ENCODE peak calls at places on chromosomes 12 and 14, in ten cellular contexts. W is K562, X is upper lobe of right lung, D is GM23248, Z is heart left ventricle, N is transverse colon, A is endodermal cell, Q is NT2/D1, F is A549, I is cardiac muscle cell. R is an unnamed sample.

GRCh38 chr12:462936-463705 is 3.4 kb downstream of the B4GALNT3 start:
- DNase-seq in D (no peak), A (peak; percentile 64), N (peak; percentile 69), X (peak; percentile 66), Z (no peak), Q (no peak), I (no peak), F (no peak), W (no peak), R (no peak)

GRCh38 chr12:132488127-132489077 is 1.5 kb upstream of the FBRSL1 start:
- DNase-seq in W (peak; percentile 47), I (no peak), Q (no peak), X (no peak), D (no peak), A (no peak), F (no peak), N (peak; percentile 69), Z (peak; percentile 73), R (no peak)

GRCh38 chr12:89384050-89384749 is 31.9 kb upstream of the DUSP6 start:
- DNase-seq in X (no peak), D (peak; percentile 91), Z (peak; percentile 53), W (no peak), Q (peak; percentile 11), I (peak; percentile 36), N (peak; percentile 68), F (no peak), A (peak; percentile 85), R (peak; percentile 8)

GRCh38 chr12:76878045-76878898 is 547 bp downstream of the CSRP2 start:
- DNase-seq in F (peak; percentile 70), A (peak; percentile 92), I (peak; percentile 60), Z (no peak), X (no peak), N (no peak), Q (peak; percentile 27), W (peak; percentile 51), D (peak; percentile 62), R (peak; percentile 41)

GRCh38 chr12:38892090-38892786 is 13.2 kb downstream of the CPNE8 start:
- DNase-seq in Q (no peak), X (no peak), F (peak; percentile 54), I (no peak), A (no peak), Z (no peak), D (peak; percentile 13), W (no peak), N (peak; percentile 67), R (no peak)

GRCh38 chr14:38225946-38226345 is 18.2 kb downstream of the SSTR1 start:
- DNase-seq in I (no peak), W (no peak), F (no peak), Z (no peak), Q (no peak), D (no peak), N (no peak), X (no peak), A (no peak), R (no peak)

GRCh38 chr12:43407816-43408645 is 144.0 kb downstream of the ADAMTS20 start:
- DNase-seq in N (no peak), W (no peak), Q (no peak), X (no peak), D (peak; percentile 41), I (no peak), F (no peak), A (no peak), Z (no peak), R (no peak)

GRCh38 chr12:6182279-6182898 is 17.8 kb upstream of the CD9 start:
- DNase-seq in A (peak; percentile 52), I (no peak), Q (no peak), X (peak; percentile 91), N (peak; percentile 64), D (peak; percentile 77), W (no peak), Z (peak; percentile 69), F (no peak), R (peak; percentile 69)

GRCh38 chr12:47802312-47802711 is 17.4 kb downstream of the HDAC7 start:
- DNase-seq in Z (no peak), I (no peak), W (no peak), D (peak; percentile 30), Q (no peak), F (no peak), X (no peak), A (peak; percentile 83), N (no peak), R (no peak)

GRCh38 chr12:47803196-47803875 is 16.4 kb downstream of the HDAC7 start:
- DNase-seq in W (no peak), F (no peak), I (no peak), Z (no peak), Q (no peak), N (no peak), A (no peak), X (no peak), D (no peak), R (no peak)

GRCh38 chr12:47805417-47805816 is 14.3 kb downstream of the HDAC7 start:
- DNase-seq in A (no peak), D (peak; percentile 24), I (no peak), X (no peak), Q (no peak), Z (no peak), F (no peak), N (no peak), W (no peak), R (no peak)

GRCh38 chr12:47801904-47802246 is 17.8 kb downstream of the HDAC7 start:
- DNase-seq in Q (no peak), A (no peak), X (no peak), I (no peak), Z (no peak), D (no peak), F (no peak), W (no peak), N (no peak), R (no peak)

GRCh38 chr12:47804177-47804576 is 15.5 kb downstream of the HDAC7 start:
- DNase-seq in Q (no peak), W (no peak), I (no peak), X (no peak), N (no peak), F (no peak), A (no peak), D (no peak), Z (no peak), R (no peak)
- H3K4me1 ChIP-seq in Q (peaks cover 52% of the 10 kb centered on the region), W (peaks cover 24% of the 10 kb centered on the region), I (peaks cover 42% of the 10 kb centered on the region), X (peaks cover 100% of the 10 kb centered on the region), N (peaks cover 95% of the 10 kb centered on the region), F (peaks cover 25% of the 10 kb centered on the region), A (peaks cover 16% of the 10 kb centered on the region), D (peaks cover 47% of the 10 kb centered on the region), Z (peaks cover 53% of the 10 kb centered on the region), R (peaks cover 23% of the 10 kb centered on the region)

GRCh38 chr12:69511870-69512269 is 41.7 kb downstream of the FRS2 start:
- DNase-seq in D (no peak), X (no peak), A (no peak), I (no peak), Q (no peak), F (no peak), N (no peak), Z (no peak), W (no peak), R (no peak)

GRCh38 chr12:69512820-69513219 is 42.6 kb downstream of the FRS2 start:
- DNase-seq in X (no peak), F (no peak), N (no peak), W (no peak), D (peak; percentile 41), Q (no peak), Z (no peak), A (no peak), I (no peak), R (no peak)

GRCh38 chr12:69514845-69515244 is 44.7 kb downstream of the FRS2 start:
- DNase-seq in N (no peak), Z (no peak), W (no peak), Q (no peak), D (no peak), A (no peak), I (no peak), F (no peak), X (no peak), R (no peak)

GRCh38 chr12:69514111-69514510 is 43.9 kb downstream of the FRS2 start:
- DNase-seq in A (no peak), I (no peak), N (no peak), Z (no peak), Q (no peak), X (no peak), F (no peak), D (no peak), W (no peak), R (peak; percentile 52)

GRCh38 chr12:69513297-69513696 is 43.1 kb downstream of the FRS2 start:
- DNase-seq in I (no peak), X (no peak), Q (no peak), A (no peak), D (peak; percentile 19), Z (no peak), F (no peak), W (no peak), N (no peak), R (no peak)
- H3K4me1 ChIP-seq in I (peaks cover 66% of the 10 kb centered on the region), X (peaks cover 26% of the 10 kb centered on the region), Q (peaks cover 3% of the 10 kb centered on the region), A (peaks cover 6% of the 10 kb centered on the region), D (peaks cover 53% of the 10 kb centered on the region), Z (no peaks in the 10 kb centered on the region), F (peaks cover 74% of the 10 kb centered on the region), W (peaks cover 23% of the 10 kb centered on the region), N (peaks cover 18% of the 10 kb centered on the region), R (peaks cover 37% of the 10 kb centered on the region)

GRCh38 chr12:49344486-49345047 is 2.1 kb upstream of the DNAJC22 start:
- DNase-seq in A (no peak), F (no peak), I (no peak), Q (no peak), X (no peak), N (no peak), D (no peak), W (no peak), Z (no peak), R (no peak)
- H3K4me1 ChIP-seq in A (peaks cover 5% of the 10 kb centered on the region), F (peaks cover 50% of the 10 kb centered on the region), I (peaks cover 19% of the 10 kb centered on the region), Q (peaks cover 15% of the 10 kb centered on the region), X (peaks cover 49% of the 10 kb centered on the region), N (peaks cover 54% of the 10 kb centered on the region), D (peaks cover 20% of the 10 kb centered on the region), W (peaks cover 23% of the 10 kb centered on the region), Z (peaks cover 12% of the 10 kb centered on the region), R (peaks cover 12% of the 10 kb centered on the region)

GRCh38 chr14:99599440-99599839 is 4.6 kb downstream of the CCDC85C start:
- DNase-seq in F (no peak), N (no peak), A (no peak), Z (no peak), Q (no peak), X (no peak), D (no peak), I (no peak), W (no peak), R (no peak)

GRCh38 chr14:99596071-99596627 is 7.9 kb downstream of the CCDC85C start:
- DNase-seq in Q (no peak), Z (no peak), N (peak; percentile 61), W (no peak), X (no peak), A (no peak), I (no peak), F (no peak), D (no peak), R (peak; percentile 76)

GRCh38 chr14:99596772-99597171 is 7.2 kb downstream of the CCDC85C start:
- DNase-seq in A (no peak), N (peak; percentile 71), I (no peak), Q (no peak), D (no peak), X (no peak), F (no peak), Z (no peak), W (no peak), R (no peak)

GRCh38 chr14:99598774-99599173 is 5.2 kb downstream of the CCDC85C start:
- DNase-seq in W (no peak), I (no peak), A (no peak), Q (no peak), X (no peak), N (no peak), F (no peak), Z (no peak), D (no peak), R (no peak)

DNA sequence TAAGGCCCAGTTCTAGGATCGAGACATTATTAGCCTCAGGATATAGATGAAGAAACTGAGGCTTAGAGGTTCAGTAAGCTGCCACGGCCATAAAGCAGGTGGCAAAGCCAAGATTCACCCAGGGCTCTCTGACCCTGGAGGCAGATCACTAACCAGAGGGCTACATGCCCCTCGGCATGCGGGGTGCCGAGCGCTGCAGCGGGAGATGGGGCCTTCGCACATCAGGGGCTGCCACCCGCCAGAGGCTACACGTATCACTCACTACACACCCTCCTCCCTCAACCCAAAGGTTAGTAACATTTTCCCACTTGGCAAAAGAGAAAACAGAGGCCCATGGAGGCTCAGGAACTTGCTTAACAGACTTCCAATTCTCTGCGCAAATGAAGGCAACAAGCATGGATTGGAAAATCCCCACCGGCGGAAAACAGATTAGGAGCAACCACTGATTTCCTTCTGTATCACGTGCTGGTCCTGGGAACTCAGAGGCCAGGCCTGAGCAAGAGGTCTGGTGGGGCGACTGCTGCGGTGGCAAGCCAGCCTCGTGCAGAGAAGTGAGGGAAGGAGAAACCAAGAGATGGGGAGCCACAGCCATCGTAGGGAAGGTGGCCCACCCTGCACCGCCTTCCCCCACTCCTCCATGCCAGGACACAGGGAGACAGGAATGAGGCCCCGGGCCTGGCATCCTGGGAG is 6.0 kb downstream of the CCDC85C start:
- DNase-seq in X (no peak), Z (no peak), I (no peak), F (no peak), A (no peak), Q (no peak), N (no peak), W (no peak), D (no peak), R (no peak)
- H3K4me1 ChIP-seq in X (peaks cover 62% of the 10 kb centered on the region), Z (peaks cover 26% of the 10 kb centered on the region), I (peaks cover 46% of the 10 kb centered on the region), F (peaks cover 79% of the 10 kb centered on the region), A (peaks cover 44% of the 10 kb centered on the region), Q (peaks cover 5% of the 10 kb centered on the region), N (peaks cover 94% of the 10 kb centered on the region), W (peaks cover 19% of the 10 kb centered on the region), D (peaks cover 8% of the 10 kb centered on the region), R (peaks cover 51% of the 10 kb centered on the region)

R was measured in BE2C.